ENCODE peak calls at places on chromosomes 3 and 15, in four cellular contexts. K is left ventricle myocardium inferior, Q is stomach, L is cardiac muscle cell. B is an unnamed sample.

GRCh38 chr3:38805765-38806386 is 10.1 kb downstream of the SCN10A start:
- DNase-seq in K (no peak), Q (no peak), L (peak; percentile 84), B (no peak)

GRCh38 chr3:25856902-25857518 is 67.1 kb downstream of the OXSM start:
- DNase-seq in K (no peak), Q (no peak), L (peak; percentile 72), B (peak; percentile 48)

GRCh38 chr15:83413054-83413719 is 34.0 kb upstream of the SH3GL3 start:
- DNase-seq in K (no peak), Q (no peak), L (no peak), B (no peak)

GRCh38 chr15:51335538-51335961 is 2.8 kb downstream of the CYP19A1 start:
- DNase-seq in K (no peak), Q (no peak), L (no peak), B (no peak)

GRCh38 chr15:60573936-60574335 is 95.0 kb upstream of the ICE2 start:
- DNase-seq in K (no peak), Q (no peak), L (no peak), B (no peak)

GRCh38 chr3:184382326-184383032 is 2.6 kb downstream of the CHRD start:
- DNase-seq in K (no peak), Q (no peak), L (no peak), B (no peak)

GRCh38 chr15:61172325-61172724 is 56.8 kb downstream of the RORA start:
- DNase-seq in K (no peak), Q (no peak), L (no peak), B (no peak)

GRCh38 chr3:58005662-58006061 is 2.6 kb upstream of the FLNB start:
- DNase-seq in K (no peak), Q (no peak), L (peak; percentile 66), B (no peak)

GRCh38 chr3:12964713-12965612 is 108.3 kb downstream of the IQSEC1 start:
- DNase-seq in K (no peak), Q (no peak), L (no peak), B (no peak)

GRCh38 chr15:83734487-83734886 is 80.6 kb downstream of the ADAMTSL3 start:
- DNase-seq in K (no peak), Q (no peak), L (peak; percentile 27), B (no peak)

GRCh38 chr3:122100591-122101491 is 45.7 kb downstream of the CD86 start:
- DNase-seq in K (no peak), Q (no peak), L (peak; percentile 60), B (no peak)

GRCh38 chr15:68829068-68829467 is 8.4 kb upstream of the ANP32A start:
- DNase-seq in K (no peak), Q (no peak), L (no peak), B (no peak)

GRCh38 chr3:119324899-119325298 is 30.7 kb downstream of the ARHGAP31 start:
- DNase-seq in K (no peak), Q (no peak), L (no peak), B (no peak)

GRCh38 chr3:119508172-119508845 is 10.0 kb downstream of the TIMMDC1 start:
- DNase-seq in K (no peak), Q (no peak), L (no peak), B (no peak)

GRCh38 chr3:51559266-51559907 is 20.9 kb downstream of the RAD54L2 start:
- DNase-seq in K (no peak), Q (no peak), L (peak; percentile 86), B (no peak)

GRCh38 chr15:67521770-67522568 is 1.0 kb downstream of the C15orf61 start:
- DNase-seq in K (no peak), Q (no peak), L (peak; percentile 44), B (no peak)

GRCh38 chr3:185332026-185332735 is 30.8 kb upstream of the MAP3K13 start:
- DNase-seq in K (no peak), Q (no peak), L (peak; percentile 77), B (no peak)

GRCh38 chr15:80693682-80694623 is 1.2 kb upstream of the ABHD17C start:
- DNase-seq in K (no peak), Q (peak; percentile 44), L (no peak), B (no peak)

GRCh38 chr15:63971427-63971805 is 74.9 kb downstream of the DAPK2 start:
- DNase-seq in K (no peak), Q (no peak), L (no peak), B (peak; percentile 19)

GRCh38 chr3:195122261-195122660 is 148.7 kb downstream of the XXYLT1 start:
- DNase-seq in K (no peak), Q (no peak), L (no peak), B (no peak)

GRCh38 chr15:64630403-64631107 is 144.8 kb downstream of the RBPMS2 start:
- DNase-seq in K (no peak), Q (no peak), L (peak; percentile 64), B (no peak)

GRCh38 chr15:34358367-34358766 is 8.6 kb downstream of the LPCAT4 start:
- DNase-seq in K (no peak), Q (no peak), L (no peak), B (no peak)

GRCh38 chr3:17290894-17291293 is 406.1 kb downstream of the PLCL2 start:
- DNase-seq in K (no peak), Q (no peak), L (no peak), B (no peak)

GRCh38 chr3:3998140-3998977 is 199.1 kb downstream of the LRRN1 start:
- DNase-seq in K (no peak), Q (no peak), L (peak; percentile 7), B (peak; percentile 48)

GRCh38 chr3:66473181-66473580 is 27.6 kb downstream of the LRIG1 start:
- DNase-seq in K (no peak), Q (no peak), L (peak; percentile 34), B (no peak)

GRCh38 chr3:100813828-100814227 is 104.5 kb downstream of the TFG start:
- DNase-seq in K (no peak), Q (no peak), L (no peak), B (no peak)

GRCh38 chr15:70493787-70494514 is 269.4 kb downstream of the UACA start:
- DNase-seq in K (no peak), Q (no peak), L (no peak), B (no peak)

GRCh38 chr15:70494861-70495571 is 268.3 kb downstream of the UACA start:
- DNase-seq in K (no peak), Q (no peak), L (peak; percentile 91), B (peak; percentile 33)

GRCh38 chr15:70495988-70496387 is 267.4 kb downstream of the UACA start:
- DNase-seq in K (no peak), Q (no peak), L (no peak), B (no peak)

GRCh38 chr15:70493376-70493775 is 270.0 kb downstream of the UACA start:
- DNase-seq in K (no peak), Q (no peak), L (no peak), B (no peak)

DNA sequence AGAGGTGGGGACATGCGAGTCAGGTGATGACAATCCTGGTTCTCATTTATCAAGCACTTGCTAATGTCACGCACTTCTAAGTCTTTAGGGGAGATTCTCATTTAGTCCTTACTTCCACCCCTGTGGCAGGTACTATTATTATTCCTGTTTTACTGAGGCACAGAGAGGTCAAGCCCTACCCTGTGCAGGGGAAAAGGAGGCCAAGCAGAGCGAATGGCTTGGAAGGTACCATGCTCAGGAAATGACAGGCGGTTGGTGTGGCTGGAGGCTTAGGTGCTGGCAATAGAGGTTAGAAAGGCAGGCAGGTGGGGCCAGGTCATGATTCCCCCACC is 268.9 kb downstream of the UACA start:
- DNase-seq in K (no peak), Q (no peak), L (no peak), B (no peak)
- H3K27ac ChIP-seq in K (no peak overlapping the region), Q (peak overlapping the region; percentile 5), L (no peak overlapping the region), B (no peak overlapping the region)

GRCh38 chr15:96369825-96370621 is 39.5 kb downstream of the NR2F2 start:
- DNase-seq in K (no peak), Q (no peak), L (no peak), B (no peak)
- H3K4me3 ChIP-seq in K (no peak overlapping the region), Q (no peak overlapping the region), L (no peak overlapping the region), B (no peak overlapping the region)

DNA sequence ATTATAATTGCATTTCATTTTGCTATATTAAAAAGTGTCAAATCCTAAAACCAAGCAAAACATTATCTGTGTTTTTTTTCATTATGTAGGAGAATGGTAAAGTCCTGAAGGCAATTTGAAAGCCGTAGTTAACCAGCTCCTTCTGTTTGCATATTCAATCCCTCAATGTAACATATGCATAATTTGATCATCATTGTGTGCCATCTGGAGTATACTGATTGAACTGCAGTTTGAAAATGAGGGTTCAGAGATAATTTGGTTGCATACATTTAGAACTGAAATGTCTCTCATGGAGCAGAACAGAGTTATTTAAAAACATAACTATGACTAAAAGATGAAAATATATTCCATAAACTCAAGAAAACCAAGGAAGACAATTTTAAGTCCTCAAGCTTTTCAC is 518.6 kb downstream of the GBE1 start:
- DNase-seq in K (no peak), Q (no peak), L (peak; percentile 31), B (no peak)
- TF ChIP-seq CTCF in K (peak; percentile 32), Q (peak; percentile 12), L (peak; percentile 51), B (no peak)

GRCh38 chr3:15645246-15645645 is 43.7 kb downstream of the BTD start:
- DNase-seq in K (no peak), Q (no peak), L (no peak), B (no peak)
- H3K27ac ChIP-seq in K (no peak overlapping the region), Q (no peak overlapping the region), L (no peak overlapping the region), B (no peak overlapping the region)